ENCODE peak calls at places on chromosomes 1 and 21, in seven cellular contexts. One of them, this sample, is unnamed.

GRCh38 chr21:45780647-45781046 is 137.1 kb downstream of the PCBP3 start:
- DNase-seq in dorsolateral prefrontal cortex: no peak
- DNase-seq in A549: no peak
- DNase-seq in K562: no peak
- DNase-seq in psoas muscle: no peak
- DNase-seq in iPS DF 6.9: no peak
- DNase-seq in GM23248: no peak
- DNase-seq in this sample: no peak

GRCh38 chr1:153610334-153611023 is 2.5 kb downstream of the S100A16 start:
- DNase-seq in A549: no peak
- DNase-seq in iPS DF 6.9: no peak
- DNase-seq in dorsolateral prefrontal cortex: no peak
- DNase-seq in psoas muscle: no peak
- DNase-seq in K562: no peak
- DNase-seq in GM23248: peak
- DNase-seq in this sample: no peak

GRCh38 chr1:155080250-155081228 is 1.9 kb downstream of the EFNA3 start:
- DNase-seq in iPS DF 6.9: no peak
- DNase-seq in K562: peak
- DNase-seq in A549: no peak
- DNase-seq in GM23248: peak
- DNase-seq in dorsolateral prefrontal cortex: no peak
- DNase-seq in psoas muscle: no peak
- DNase-seq in this sample: no peak

GRCh38 chr1:179229214-179230140 is at the start of gene ABL2:
- DNase-seq in iPS DF 6.9: no peak
- DNase-seq in K562: peak
- DNase-seq in GM23248: peak
- DNase-seq in A549: peak
- DNase-seq in dorsolateral prefrontal cortex: peak
- DNase-seq in psoas muscle: peak
- DNase-seq in this sample: peak

GRCh38 chr1:223556414-223557124 is 108.9 kb downstream of the CAPN8 start:
- DNase-seq in dorsolateral prefrontal cortex: no peak
- DNase-seq in GM23248: peak
- DNase-seq in iPS DF 6.9: peak
- DNase-seq in psoas muscle: peak
- DNase-seq in K562: peak
- DNase-seq in A549: peak
- DNase-seq in this sample: peak

GRCh38 chr1:6625579-6626149 is 996 bp downstream of the THAP3 start:
- DNase-seq in dorsolateral prefrontal cortex: no peak
- DNase-seq in A549: peak
- DNase-seq in K562: no peak
- DNase-seq in iPS DF 6.9: no peak
- DNase-seq in psoas muscle: no peak
- DNase-seq in GM23248: peak
- DNase-seq in this sample: no peak

GRCh38 chr1:183871568-183871967 is 66.6 kb downstream of the RGL1 start:
- DNase-seq in K562: no peak
- DNase-seq in dorsolateral prefrontal cortex: no peak
- DNase-seq in GM23248: no peak
- DNase-seq in iPS DF 6.9: no peak
- DNase-seq in A549: no peak
- DNase-seq in psoas muscle: no peak
- DNase-seq in this sample: no peak

GRCh38 chr1:103211073-103211472 is 102.8 kb upstream of the COL11A1 start:
- DNase-seq in A549: no peak
- DNase-seq in psoas muscle: no peak
- DNase-seq in GM23248: no peak
- DNase-seq in iPS DF 6.9: no peak
- DNase-seq in dorsolateral prefrontal cortex: no peak
- DNase-seq in K562: no peak
- DNase-seq in this sample: no peak

GRCh38 chr1:38360807-38361206 is 314.2 kb upstream of the POU3F1 start:
- DNase-seq in psoas muscle: no peak
- DNase-seq in A549: no peak
- DNase-seq in GM23248: no peak
- DNase-seq in K562: no peak
- DNase-seq in iPS DF 6.9: no peak
- DNase-seq in dorsolateral prefrontal cortex: no peak
- DNase-seq in this sample: no peak

GRCh38 chr1:111503585-111504060 is at the start of the genes ADORA3 and TMIGD3:
- DNase-seq in dorsolateral prefrontal cortex: no peak
- DNase-seq in GM23248: no peak
- DNase-seq in A549: no peak
- DNase-seq in iPS DF 6.9: no peak
- DNase-seq in psoas muscle: no peak
- DNase-seq in K562: no peak
- DNase-seq in this sample: no peak

GRCh38 chr1:173870252-173871075 is 2.3 kb downstream of the ZBTB37 start:
- DNase-seq in K562: peak
- DNase-seq in dorsolateral prefrontal cortex: no peak
- DNase-seq in psoas muscle: no peak
- DNase-seq in A549: no peak
- DNase-seq in GM23248: no peak
- DNase-seq in iPS DF 6.9: no peak
- DNase-seq in this sample: peak
- H3K27ac ChIP-seq in K562: peak
- H3K27ac ChIP-seq in dorsolateral prefrontal cortex: peak
- H3K27ac ChIP-seq in psoas muscle: no peak
- H3K27ac ChIP-seq in A549: no peak
- H3K27ac ChIP-seq in GM23248: no peak
- H3K27ac ChIP-seq in iPS DF 6.9: no peak
- H3K27ac ChIP-seq in this sample: peak

GRCh38 chr1:214002060-214002459 is 14.3 kb downstream of the PROX1 start:
- DNase-seq in A549: no peak
- DNase-seq in psoas muscle: no peak
- DNase-seq in K562: no peak
- DNase-seq in dorsolateral prefrontal cortex: no peak
- DNase-seq in GM23248: no peak
- DNase-seq in iPS DF 6.9: no peak
- DNase-seq in this sample: no peak

GRCh38 chr1:214004014-214004413 is 16.2 kb downstream of the PROX1 start:
- DNase-seq in GM23248: no peak
- DNase-seq in psoas muscle: no peak
- DNase-seq in K562: no peak
- DNase-seq in iPS DF 6.9: no peak
- DNase-seq in A549: no peak
- DNase-seq in dorsolateral prefrontal cortex: no peak
- DNase-seq in this sample: no peak

GRCh38 chr1:214004795-214005194 is 17.0 kb downstream of the PROX1 start:
- DNase-seq in A549: no peak
- DNase-seq in psoas muscle: no peak
- DNase-seq in dorsolateral prefrontal cortex: no peak
- DNase-seq in K562: no peak
- DNase-seq in iPS DF 6.9: no peak
- DNase-seq in GM23248: no peak
- DNase-seq in this sample: no peak

GRCh38 chr1:214003233-214003632 is 15.5 kb downstream of the PROX1 start:
- DNase-seq in dorsolateral prefrontal cortex: no peak
- DNase-seq in K562: peak
- DNase-seq in psoas muscle: no peak
- DNase-seq in A549: no peak
- DNase-seq in iPS DF 6.9: no peak
- DNase-seq in GM23248: no peak
- DNase-seq in this sample: no peak

DNA sequence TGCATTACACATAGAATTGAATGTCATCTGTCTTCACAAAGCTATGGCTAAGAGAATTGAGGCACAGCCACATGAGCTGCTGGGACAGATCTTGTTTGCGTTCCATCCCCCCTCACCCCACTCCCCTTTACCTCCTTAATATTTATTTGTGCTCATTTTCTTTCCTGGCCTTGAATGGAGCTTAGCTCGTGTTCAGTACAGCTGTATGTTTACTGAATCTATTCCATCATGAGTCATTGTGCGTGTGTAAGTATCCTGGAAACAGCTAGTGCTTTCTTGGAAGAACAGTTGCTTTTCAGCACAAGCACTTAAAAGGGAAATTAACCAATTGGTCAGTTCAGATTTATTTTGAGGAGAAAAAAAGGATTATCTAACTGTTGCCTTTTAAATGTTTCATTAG is 14.7 kb downstream of the PROX1 start:
- DNase-seq in K562: peak
- DNase-seq in psoas muscle: no peak
- DNase-seq in iPS DF 6.9: no peak
- DNase-seq in dorsolateral prefrontal cortex: no peak
- DNase-seq in A549: no peak
- DNase-seq in GM23248: peak
- DNase-seq in this sample: no peak
- H3K27ac ChIP-seq in K562: no peak
- H3K27ac ChIP-seq in psoas muscle: no peak
- H3K27ac ChIP-seq in iPS DF 6.9: no peak
- H3K27ac ChIP-seq in dorsolateral prefrontal cortex: peak
- H3K27ac ChIP-seq in A549: no peak
- H3K27ac ChIP-seq in GM23248: no peak
- H3K27ac ChIP-seq in this sample: no peak

GRCh38 chr1:234913771-234914170 is 214.9 kb downstream of the TOMM20 start:
- DNase-seq in iPS DF 6.9: no peak
- DNase-seq in K562: no peak
- DNase-seq in A549: no peak
- DNase-seq in GM23248: no peak
- DNase-seq in psoas muscle: no peak
- DNase-seq in dorsolateral prefrontal cortex: no peak
- DNase-seq in this sample: no peak
- H3K27ac ChIP-seq in iPS DF 6.9: no peak
- H3K27ac ChIP-seq in K562: no peak
- H3K27ac ChIP-seq in A549: no peak
- H3K27ac ChIP-seq in GM23248: no peak
- H3K27ac ChIP-seq in psoas muscle: no peak
- H3K27ac ChIP-seq in dorsolateral prefrontal cortex: no peak
- H3K27ac ChIP-seq in this sample: peak

DNA sequence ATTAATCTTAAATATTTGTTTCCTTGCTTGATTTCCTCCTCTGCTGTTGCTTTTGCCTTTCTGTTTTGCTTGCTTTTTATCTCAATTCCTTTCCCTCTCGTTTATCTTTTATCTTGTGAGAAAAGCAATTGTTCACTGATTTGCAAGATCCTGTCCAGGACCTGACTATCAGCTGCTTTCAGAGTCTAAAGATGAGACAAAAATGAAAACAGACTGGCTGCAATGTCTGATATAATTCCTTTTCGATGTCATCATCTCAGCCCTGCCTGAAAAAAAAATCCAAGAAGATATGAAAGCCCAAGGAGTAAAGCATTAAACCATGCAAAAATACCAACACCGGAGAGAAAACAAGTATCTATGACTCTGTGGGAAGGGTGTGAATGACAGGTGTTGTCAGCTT is 225.5 kb downstream of the PATJ start:
- DNase-seq in GM23248: peak
- DNase-seq in iPS DF 6.9: no peak
- DNase-seq in psoas muscle: no peak
- DNase-seq in A549: no peak
- DNase-seq in K562: no peak
- DNase-seq in dorsolateral prefrontal cortex: no peak
- DNase-seq in this sample: no peak
- H3K27ac ChIP-seq in GM23248: no peak
- H3K27ac ChIP-seq in iPS DF 6.9: no peak
- H3K27ac ChIP-seq in psoas muscle: no peak
- H3K27ac ChIP-seq in A549: no peak
- H3K27ac ChIP-seq in K562: no peak
- H3K27ac ChIP-seq in dorsolateral prefrontal cortex: no peak
- H3K27ac ChIP-seq in this sample: no peak

DNA sequence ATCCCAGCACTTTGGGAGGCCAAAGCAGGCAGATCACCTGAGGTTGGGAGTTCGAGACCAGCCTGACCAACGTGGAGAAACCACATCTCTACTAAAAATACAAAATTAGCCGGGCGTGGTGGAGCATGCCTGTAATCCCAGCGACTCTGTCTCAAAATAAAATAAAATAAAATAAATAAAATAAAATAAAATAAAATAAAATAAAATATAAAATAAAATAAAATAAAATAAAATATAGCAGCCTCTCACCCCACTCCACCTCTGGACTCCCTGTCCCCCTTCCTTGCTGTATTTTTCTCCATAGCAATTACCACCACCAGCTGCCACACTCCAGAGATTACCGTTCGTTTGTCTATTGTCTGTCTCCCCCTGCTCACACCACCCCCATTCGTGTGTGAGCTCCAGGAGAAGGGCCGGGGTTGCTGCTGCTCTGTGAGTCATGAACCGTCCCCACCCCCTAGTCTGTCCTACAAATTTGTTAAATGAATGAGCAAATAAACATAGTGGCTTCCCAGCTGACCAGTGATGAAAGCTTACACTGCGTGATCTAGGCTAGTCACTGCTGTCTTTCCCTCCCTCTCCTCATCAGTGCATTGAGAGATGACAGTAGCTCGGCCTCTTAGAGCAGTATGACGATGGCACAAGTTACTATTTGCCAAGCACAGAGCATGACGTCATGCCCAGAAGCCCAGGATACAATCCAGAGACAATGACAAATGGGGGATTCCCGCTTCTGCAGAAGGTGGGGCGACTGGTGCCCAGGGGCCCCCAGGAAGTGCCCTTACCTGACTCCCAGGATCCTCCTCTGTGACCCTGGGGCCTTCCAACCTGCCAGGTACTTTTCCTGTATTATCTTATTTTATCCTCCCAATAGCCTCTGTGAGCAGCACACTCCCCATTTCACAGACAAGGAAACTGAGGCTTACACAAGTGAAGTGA is 8.3 kb upstream of the EPHA2 start:
- DNase-seq in iPS DF 6.9: no peak
- DNase-seq in dorsolateral prefrontal cortex: no peak
- DNase-seq in K562: peak
- DNase-seq in GM23248: peak
- DNase-seq in A549: peak
- DNase-seq in psoas muscle: no peak
- DNase-seq in this sample: no peak
- H3K27ac ChIP-seq in iPS DF 6.9: no peak
- H3K27ac ChIP-seq in dorsolateral prefrontal cortex: no peak
- H3K27ac ChIP-seq in K562: peak
- H3K27ac ChIP-seq in GM23248: peak
- H3K27ac ChIP-seq in A549: peak
- H3K27ac ChIP-seq in psoas muscle: no peak
- H3K27ac ChIP-seq in this sample: no peak

GRCh38 chr1:59690531-59690930 is 124.2 kb upstream of the HOOK1 start:
- DNase-seq in A549: no peak
- DNase-seq in GM23248: no peak
- DNase-seq in psoas muscle: no peak
- DNase-seq in K562: no peak
- DNase-seq in iPS DF 6.9: no peak
- DNase-seq in dorsolateral prefrontal cortex: no peak
- DNase-seq in this sample: no peak
- H3K27ac ChIP-seq in A549: no peak
- H3K27ac ChIP-seq in GM23248: no peak
- H3K27ac ChIP-seq in psoas muscle: peak
- H3K27ac ChIP-seq in K562: no peak
- H3K27ac ChIP-seq in iPS DF 6.9: no peak
- H3K27ac ChIP-seq in dorsolateral prefrontal cortex: no peak
- H3K27ac ChIP-seq in this sample: no peak

This sample was measured in upper lobe of left lung.